ENCODE peak calls at places on chromosome 6, in eight cellular contexts. J is hypothalamus, W is activated B cell treated with CpG ODN at 0.5 μM for 24 hours, Y is fibroblast of lung, Z is GOT3, I is hippocampal formation, H is LoVo, D is DMS153. G is an unnamed sample.

GRCh38 chr6:169302255-169302654 is 48.6 kb upstream of the THBS2 start:
- DNase-seq in J (no peak), W (no peak), Y (no peak), Z (no peak), I (no peak), H (no peak), D (no peak), G (no peak)

GRCh38 chr6:137975058-137975940 is 108.2 kb downstream of the TNFAIP3 start:
- DNase-seq in J (no peak), W (no peak), Y (peak; percentile 13), Z (no peak), I (no peak), H (no peak), D (no peak), G (no peak)

GRCh38 chr6:119348308-119349040 is 1.1 kb downstream of the MAN1A1 start:
- DNase-seq in J (no peak), W (peak; percentile 40), Y (peak; percentile 38), Z (no peak), I (no peak), H (peak; percentile 18), D (no peak), G (no peak)

GRCh38 chr6:24484657-24485318 is 4.6 kb downstream of the GPLD1 start:
- DNase-seq in J (no peak), W (no peak), Y (no peak), Z (no peak), I (no peak), H (no peak), D (no peak), G (no peak)

GRCh38 chr6:166381733-166382499 is 824 bp downstream of the MPC1 start:
- DNase-seq in J (no peak), W (peak; percentile 72), Y (peak; percentile 48), Z (no peak), I (no peak), H (peak; percentile 71), D (peak; percentile 59), G (peak; percentile 33)

GRCh38 chr6:6057442-6058053 is 50.8 kb upstream of the NRN1 start:
- DNase-seq in J (no peak), W (no peak), Y (peak; percentile 1), Z (no peak), I (peak; percentile 58), H (peak; percentile 64), D (no peak), G (peak; percentile 42)

GRCh38 chr6:106825156-106825555 is 149.4 kb downstream of the CD24 start:
- DNase-seq in J (no peak), W (no peak), Y (peak; percentile 63), Z (no peak), I (no peak), H (no peak), D (no peak), G (no peak)

GRCh38 chr6:6466967-6467761 is 121.4 kb upstream of the LY86 start:
- DNase-seq in J (no peak), W (no peak), Y (peak; percentile 1), Z (no peak), I (no peak), H (peak; percentile 41), D (no peak), G (no peak)

GRCh38 chr6:52189974-52190373 is 3.8 kb downstream of the IL17A start:
- DNase-seq in J (no peak), W (no peak), Y (no peak), Z (no peak), I (no peak), H (no peak), D (no peak), G (no peak)

GRCh38 chr6:163596174-163596573 is 181.7 kb downstream of the QKI start:
- DNase-seq in J (no peak), W (no peak), Y (no peak), Z (no peak), I (no peak), H (no peak), D (no peak), G (no peak)

GRCh38 chr6:148295261-148295887 is 47.3 kb upstream of the SASH1 start:
- DNase-seq in J (no peak), W (no peak), Y (no peak), Z (no peak), I (no peak), H (no peak), D (no peak), G (no peak)

GRCh38 chr6:128882991-128883571 is at the start of gene LAMA2:
- DNase-seq in J (no peak), W (no peak), Y (peak; percentile 76), Z (peak; percentile 3), I (peak; percentile 52), H (peak; percentile 48), D (no peak), G (no peak)

GRCh38 chr6:29810371-29810770 is 17.3 kb upstream of the HLA-G start:
- DNase-seq in J (no peak), W (no peak), Y (no peak), Z (no peak), I (no peak), H (no peak), D (no peak), G (peak; percentile 70)

GRCh38 chr6:15158821-15159619 is 86.8 kb upstream of the JARID2 start:
- DNase-seq in J (no peak), W (no peak), Y (no peak), Z (no peak), I (no peak), H (no peak), D (no peak), G (no peak)

GRCh38 chr6:129009856-129010255 is 126.9 kb downstream of the LAMA2 start:
- DNase-seq in J (no peak), W (no peak), Y (no peak), Z (no peak), I (no peak), H (no peak), D (no peak), G (no peak)

GRCh38 chr6:168433898-168434297 is 7.1 kb upstream of the SMOC2 start:
- DNase-seq in J (no peak), W (no peak), Y (no peak), Z (no peak), I (no peak), H (no peak), D (no peak), G (no peak)

GRCh38 chr6:169795196-169795595 is 43.8 kb downstream of the ERMARD start:
- DNase-seq in J (no peak), W (no peak), Y (no peak), Z (no peak), I (no peak), H (no peak), D (no peak), G (no peak)

GRCh38 chr6:71080151-71080550 is 123.3 kb upstream of the B3GAT2 start:
- DNase-seq in J (no peak), W (no peak), Y (peak; percentile 19), Z (no peak), I (no peak), H (no peak), D (no peak), G (no peak)

GRCh38 chr6:165850434-165851019 is 187.5 kb upstream of the PDE10A start:
- DNase-seq in J (no peak), W (peak; percentile 42), Y (peak; percentile 32), Z (no peak), I (peak; percentile 49), H (peak; percentile 62), D (peak; percentile 28), G (no peak)

GRCh38 chr6:82348130-82348529 is 15.5 kb upstream of the TPBG start:
- DNase-seq in J (no peak), W (no peak), Y (no peak), Z (no peak), I (no peak), H (no peak), D (no peak), G (no peak)